ENCODE peak calls at places on chromosome 16, in eight cellular contexts. R is glutamatergic neuron, J is A549, L is MCF 10A, Y is heart right ventricle, E is astrocyte of the cerebellum, A is colonic mucosa, G is neural crest cell. S is an unnamed sample.
A peak's percentile ranks its signal among the peaks of the same experiment; 100 is the strongest.

GRCh38 chr16:85192233-85192632 is 80.0 kb upstream of the CIBAR2 start:
- DNase-seq in R (no peak), J (no peak), L (peak; percentile 51), Y (no peak), E (no peak), A (no peak), G (no peak), S (peak; percentile 26)

GRCh38 chr16:74888888-74889287 is 96.0 kb downstream of the WDR59 start:
- DNase-seq in R (no peak), J (no peak), L (no peak), Y (no peak), E (no peak), A (no peak), G (no peak), S (no peak)

GRCh38 chr16:56851671-56852400 is 13.2 kb upstream of the SLC12A3 start:
- DNase-seq in R (no peak), J (peak; percentile 44), L (no peak), Y (no peak), E (no peak), A (no peak), G (no peak), S (no peak)

GRCh38 chr16:57372372-57373116 is at the start of gene CX3CL1:
- DNase-seq in R (peak; percentile 39), J (no peak), L (no peak), Y (peak; percentile 64), E (peak; percentile 20), A (peak; percentile 81), G (peak; percentile 69), S (peak; percentile 62)

GRCh38 chr16:10878644-10879498 is 1.9 kb downstream of the CIITA start:
- DNase-seq in R (peak; percentile 31), J (no peak), L (peak; percentile 48), Y (peak; percentile 50), E (no peak), A (peak; percentile 67), G (no peak), S (peak; percentile 40)

GRCh38 chr16:25692307-25692706 is 548 bp downstream of the HS3ST4 start:
- DNase-seq in R (peak; percentile 36), J (no peak), L (no peak), Y (peak; percentile 6), E (no peak), A (no peak), G (no peak), S (no peak)

GRCh38 chr16:68265078-68265925 is 976 bp downstream of the SLC7A6 start:
- DNase-seq in R (no peak), J (peak; percentile 91), L (peak; percentile 78), Y (peak; percentile 39), E (no peak), A (peak; percentile 80), G (no peak), S (peak; percentile 75)

GRCh38 chr16:56872863-56873391 is 7.9 kb downstream of the SLC12A3 start:
- DNase-seq in R (no peak), J (no peak), L (no peak), Y (no peak), E (no peak), A (no peak), G (no peak), S (no peak)

GRCh38 chr16:59886021-59886420 is 1151.9 kb upstream of the GOT2 start:
- DNase-seq in R (no peak), J (peak; percentile 61), L (peak; percentile 88), Y (no peak), E (peak; percentile 91), A (no peak), G (no peak), S (peak; percentile 73)

GRCh38 chr16:84652565-84652964 is 4.3 kb downstream of the KLHL36 start:
- DNase-seq in R (no peak), J (no peak), L (no peak), Y (no peak), E (no peak), A (no peak), G (no peak), S (no peak)

GRCh38 chr16:74922150-74923138 is 62.5 kb downstream of the WDR59 start:
- DNase-seq in R (no peak), J (no peak), L (no peak), Y (no peak), E (no peak), A (no peak), G (no peak), S (no peak)

GRCh38 chr16:83393196-83393981 is 414.4 kb upstream of the HSBP1 start:
- DNase-seq in R (no peak), J (no peak), L (peak; percentile 4), Y (no peak), E (no peak), A (no peak), G (no peak), S (no peak)

GRCh38 chr16:67176662-67177061 is 6.3 kb downstream of the NOL3 start:
- DNase-seq in R (no peak), J (no peak), L (no peak), Y (no peak), E (no peak), A (no peak), G (no peak), S (no peak)

GRCh38 chr16:50323335-50324011 is 45.3 kb downstream of the BRD7 start:
- DNase-seq in R (no peak), J (peak; percentile 69), L (peak; percentile 51), Y (no peak), E (no peak), A (no peak), G (no peak), S (no peak)
- TF ChIP-seq CTCF in R (no peak), J (peak; percentile 40), L (no peak), Y (no peak), E (peak; percentile 20), A (peak; percentile 13), G (peak; percentile 53), S (peak; percentile 37)

GRCh38 chr16:2388139-2388874 is 40.9 kb upstream of the CCNF start:
- DNase-seq in R (no peak), J (no peak), L (no peak), Y (no peak), E (no peak), A (no peak), G (no peak), S (no peak)

GRCh38 chr16:2388875-2389433 is 40.3 kb upstream of the CCNF start:
- DNase-seq in R (no peak), J (peak; percentile 30), L (peak; percentile 18), Y (no peak), E (peak; percentile 35), A (peak; percentile 17), G (no peak), S (peak; percentile 76)

GRCh38 chr16:2385441-2385840 is 43.8 kb upstream of the CCNF start:
- DNase-seq in R (no peak), J (no peak), L (no peak), Y (no peak), E (no peak), A (no peak), G (no peak), S (peak; percentile 84)

GRCh38 chr16:2386990-2387389 is 42.3 kb upstream of the CCNF start:
- DNase-seq in R (no peak), J (peak; percentile 35), L (no peak), Y (no peak), E (no peak), A (no peak), G (no peak), S (no peak)
- TF ChIP-seq CTCF in R (no peak), J (no peak), L (no peak), Y (no peak), E (peak; percentile 20), A (no peak), G (peak; percentile 46), S (peak; percentile 17)

GRCh38 chr16:69935740-69936139 is 15.4 kb upstream of the CLEC18A start:
- DNase-seq in R (no peak), J (no peak), L (no peak), Y (no peak), E (no peak), A (no peak), G (no peak), S (no peak)

GRCh38 chr16:69936252-69936651 is 14.9 kb upstream of the CLEC18A start:
- DNase-seq in R (no peak), J (no peak), L (no peak), Y (no peak), E (no peak), A (no peak), G (no peak), S (no peak)

GRCh38 chr16:69936751-69937211 is 14.4 kb upstream of the CLEC18A start:
- DNase-seq in R (no peak), J (no peak), L (no peak), Y (no peak), E (no peak), A (no peak), G (no peak), S (no peak)

GRCh38 chr16:69938981-69939820 is 11.9 kb upstream of the CLEC18A start:
- DNase-seq in R (no peak), J (no peak), L (no peak), Y (no peak), E (no peak), A (no peak), G (no peak), S (no peak)

DNA sequence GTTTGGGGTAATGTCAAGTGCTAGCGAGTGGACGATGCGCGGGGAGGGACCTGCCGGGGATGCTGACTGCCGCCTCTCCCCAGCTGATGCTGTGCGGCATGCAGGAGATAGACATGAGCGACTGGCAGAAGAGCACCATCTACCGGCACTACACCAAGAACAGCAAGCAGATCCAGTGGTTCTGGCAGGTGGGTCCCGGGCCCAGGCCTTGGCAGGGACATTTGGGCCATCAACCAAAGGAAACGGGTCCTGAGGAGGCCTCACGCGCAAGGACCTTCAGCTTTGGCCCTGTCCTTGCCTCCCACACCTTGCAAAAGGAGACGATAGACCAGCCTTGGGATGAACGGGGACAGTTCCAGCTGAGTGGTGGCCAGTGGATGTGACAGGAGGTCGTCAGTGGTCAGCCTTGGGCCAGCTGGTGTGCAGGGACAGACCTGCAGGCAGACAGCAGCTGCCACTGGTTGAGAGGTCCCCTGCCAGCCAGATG is 13.6 kb upstream of the CLEC18A start:
- DNase-seq in R (peak; percentile 77), J (peak; percentile 72), L (no peak), Y (no peak), E (no peak), A (no peak), G (no peak), S (no peak)
- TF ChIP-seq CTCF in R (no peak), J (peak; percentile 60), L (no peak), Y (no peak), E (peak; percentile 47), A (no peak), G (no peak), S (peak; percentile 33)

DNA sequence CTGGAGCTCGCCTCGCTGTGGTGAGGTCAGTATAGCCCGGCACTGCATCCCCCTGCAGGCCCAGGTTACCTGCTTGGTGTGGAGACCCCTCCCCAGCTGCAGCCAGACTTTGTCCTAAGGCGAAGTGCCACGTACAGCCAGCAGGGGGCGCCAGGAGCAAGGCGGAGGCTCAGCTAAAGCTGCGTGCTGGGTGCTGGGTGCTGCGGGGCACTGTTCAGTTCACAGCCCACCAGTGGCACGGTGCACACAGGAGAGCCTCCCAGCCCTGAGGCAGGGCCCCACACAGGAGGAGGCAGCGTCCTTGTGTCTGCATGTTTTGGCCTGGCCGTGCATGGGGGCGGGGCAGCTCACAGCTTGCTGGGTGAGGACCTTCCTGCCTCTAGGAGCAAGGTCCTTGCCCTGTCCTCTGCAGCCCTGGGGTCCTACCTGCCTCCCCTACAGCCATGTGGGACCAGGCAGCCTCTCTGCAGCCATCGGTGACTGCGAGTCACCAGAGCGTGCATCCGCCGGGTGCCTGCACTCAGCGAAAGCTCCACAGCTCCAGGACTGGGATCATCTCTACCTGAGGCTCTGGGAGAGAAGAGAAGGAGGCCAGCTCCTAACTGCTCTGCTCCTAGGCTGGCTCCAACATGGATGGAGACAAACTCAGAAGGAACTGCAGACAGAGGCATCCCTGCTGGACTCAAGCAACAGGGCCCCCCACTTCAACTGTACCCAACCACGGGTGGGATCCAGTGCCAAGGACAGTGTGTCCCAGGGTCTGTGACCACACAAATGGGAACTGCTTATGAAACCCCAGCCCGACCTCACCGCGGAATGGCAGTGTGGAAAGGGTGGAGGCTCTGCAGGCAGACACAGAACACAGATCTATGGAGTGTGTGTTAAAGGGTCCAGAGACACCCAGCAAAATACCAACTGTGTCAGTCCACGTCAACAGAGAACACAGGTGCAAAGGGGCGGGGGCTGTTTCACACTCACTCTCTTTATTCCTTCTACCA is 19.0 kb downstream of the SLC7A5 start:
- DNase-seq in R (peak; percentile 87), J (no peak), L (peak; percentile 56), Y (peak; percentile 72), E (no peak), A (peak; percentile 75), G (peak; percentile 72), S (no peak)
- TF ChIP-seq CTCF in R (peak; percentile 99), J (peak; percentile 77), L (peak; percentile 90), Y (peak; percentile 83), E (peak; percentile 95), A (peak; percentile 98), G (peak; percentile 97), S (peak; percentile 86)

S was measured in mammary epithelial cell.